ENCODE peak calls at places on chromosome 14, in nine cellular contexts. One of them, this sample, is unnamed.
A peak's percentile ranks its signal among the peaks of the same experiment; 100 is the strongest.

GRCh38 chr14:103508521-103508920 is 14.1 kb downstream of the CKB start:
- DNase-seq in lower lobe of right lung: no peak
- DNase-seq in nephron progenitor cell: no peak
- DNase-seq in HFF-Myc: no peak
- DNase-seq in GM20000: peak; percentile 3
- DNase-seq in MCF 10A: no peak
- DNase-seq in astrocyte of the spinal cord: no peak
- DNase-seq in brain microvascular endothelial cell: no peak
- DNase-seq in AG09319: no peak
- DNase-seq in this sample: no peak

GRCh38 chr14:65462411-65462810 is 49.9 kb downstream of the FUT8 start:
- DNase-seq in lower lobe of right lung: no peak
- DNase-seq in nephron progenitor cell: no peak
- DNase-seq in HFF-Myc: peak; percentile 19
- DNase-seq in GM20000: peak; percentile 53
- DNase-seq in MCF 10A: no peak
- DNase-seq in astrocyte of the spinal cord: peak; percentile 84
- DNase-seq in brain microvascular endothelial cell: peak; percentile 43
- DNase-seq in AG09319: no peak
- DNase-seq in this sample: no peak

GRCh38 chr14:102654298-102654697 is 61.8 kb downstream of the RCOR1 start:
- DNase-seq in lower lobe of right lung: no peak
- DNase-seq in nephron progenitor cell: no peak
- DNase-seq in HFF-Myc: no peak
- DNase-seq in GM20000: no peak
- DNase-seq in MCF 10A: no peak
- DNase-seq in astrocyte of the spinal cord: no peak
- DNase-seq in brain microvascular endothelial cell: no peak
- DNase-seq in AG09319: no peak
- DNase-seq in this sample: no peak

GRCh38 chr14:73888460-73888725 is 1.7 kb downstream of the ZNF410 start:
- DNase-seq in lower lobe of right lung: no peak
- DNase-seq in nephron progenitor cell: no peak
- DNase-seq in HFF-Myc: no peak
- DNase-seq in GM20000: no peak
- DNase-seq in MCF 10A: peak; percentile 19
- DNase-seq in astrocyte of the spinal cord: peak; percentile 17
- DNase-seq in brain microvascular endothelial cell: no peak
- DNase-seq in AG09319: no peak
- DNase-seq in this sample: no peak

GRCh38 chr14:106115401-106115800 is 589.0 kb downstream of the TMEM121 start:
- DNase-seq in lower lobe of right lung: no peak
- DNase-seq in nephron progenitor cell: no peak
- DNase-seq in HFF-Myc: no peak
- DNase-seq in GM20000: no peak
- DNase-seq in MCF 10A: no peak
- DNase-seq in astrocyte of the spinal cord: no peak
- DNase-seq in brain microvascular endothelial cell: no peak
- DNase-seq in AG09319: no peak
- DNase-seq in this sample: no peak

GRCh38 chr14:49173765-49174373 is 412.3 kb downstream of the RPS29 start:
- DNase-seq in lower lobe of right lung: no peak
- DNase-seq in nephron progenitor cell: peak; percentile 73
- DNase-seq in HFF-Myc: peak; percentile 27
- DNase-seq in GM20000: peak; percentile 34
- DNase-seq in MCF 10A: peak; percentile 75
- DNase-seq in astrocyte of the spinal cord: peak; percentile 66
- DNase-seq in brain microvascular endothelial cell: peak; percentile 77
- DNase-seq in AG09319: peak; percentile 20
- DNase-seq in this sample: no peak

GRCh38 chr14:52922656-52923055 is 28.2 kb downstream of the FERMT2 start:
- DNase-seq in lower lobe of right lung: no peak
- DNase-seq in nephron progenitor cell: no peak
- DNase-seq in HFF-Myc: no peak
- DNase-seq in GM20000: no peak
- DNase-seq in MCF 10A: peak; percentile 47
- DNase-seq in astrocyte of the spinal cord: peak; percentile 64
- DNase-seq in brain microvascular endothelial cell: no peak
- DNase-seq in AG09319: no peak
- DNase-seq in this sample: no peak

GRCh38 chr14:73125169-73125588 is 11.1 kb upstream of the PSEN1 start:
- DNase-seq in lower lobe of right lung: no peak
- DNase-seq in nephron progenitor cell: no peak
- DNase-seq in HFF-Myc: no peak
- DNase-seq in GM20000: no peak
- DNase-seq in MCF 10A: no peak
- DNase-seq in astrocyte of the spinal cord: peak; percentile 14
- DNase-seq in brain microvascular endothelial cell: no peak
- DNase-seq in AG09319: no peak
- DNase-seq in this sample: peak; percentile 57

GRCh38 chr14:77988966-77989365 is 181.2 kb upstream of the NRXN3 start:
- DNase-seq in lower lobe of right lung: no peak
- DNase-seq in nephron progenitor cell: no peak
- DNase-seq in HFF-Myc: peak; percentile 57
- DNase-seq in GM20000: no peak
- DNase-seq in MCF 10A: peak; percentile 29
- DNase-seq in astrocyte of the spinal cord: peak; percentile 94
- DNase-seq in brain microvascular endothelial cell: peak; percentile 70
- DNase-seq in AG09319: no peak
- DNase-seq in this sample: peak; percentile 48

GRCh38 chr14:105439710-105440553 is 20.3 kb downstream of the MTA1 start:
- DNase-seq in lower lobe of right lung: peak; percentile 40
- DNase-seq in nephron progenitor cell: no peak
- DNase-seq in HFF-Myc: no peak
- DNase-seq in GM20000: no peak
- DNase-seq in MCF 10A: peak; percentile 57
- DNase-seq in astrocyte of the spinal cord: no peak
- DNase-seq in brain microvascular endothelial cell: no peak
- DNase-seq in AG09319: no peak
- DNase-seq in this sample: no peak

GRCh38 chr14:83096092-83096491 is 1562.4 kb upstream of the SEL1L start:
- DNase-seq in lower lobe of right lung: no peak
- DNase-seq in nephron progenitor cell: no peak
- DNase-seq in HFF-Myc: no peak
- DNase-seq in GM20000: no peak
- DNase-seq in MCF 10A: peak; percentile 11
- DNase-seq in astrocyte of the spinal cord: peak; percentile 7
- DNase-seq in brain microvascular endothelial cell: no peak
- DNase-seq in AG09319: no peak
- DNase-seq in this sample: no peak

GRCh38 chr14:100679707-100680438 is 46.8 kb upstream of the DLK1 start:
- DNase-seq in lower lobe of right lung: no peak
- DNase-seq in nephron progenitor cell: no peak
- DNase-seq in HFF-Myc: peak; percentile 80
- DNase-seq in GM20000: no peak
- DNase-seq in MCF 10A: no peak
- DNase-seq in astrocyte of the spinal cord: peak; percentile 91
- DNase-seq in brain microvascular endothelial cell: peak; percentile 83
- DNase-seq in AG09319: peak; percentile 60
- DNase-seq in this sample: peak; percentile 91
- TF ChIP-seq CTCF in lower lobe of right lung: no peak
- TF ChIP-seq CTCF in nephron progenitor cell: no peak
- TF ChIP-seq CTCF in HFF-Myc: peak; percentile 29
- TF ChIP-seq CTCF in GM20000: no peak
- TF ChIP-seq CTCF in MCF 10A: no peak
- TF ChIP-seq CTCF in astrocyte of the spinal cord: peak; percentile 19
- TF ChIP-seq CTCF in brain microvascular endothelial cell: peak; percentile 47
- TF ChIP-seq CTCF in AG09319: peak; percentile 43
- TF ChIP-seq CTCF in this sample: peak; percentile 51

GRCh38 chr14:21091784-21092146 is 6.7 kb downstream of the ZNF219 start:
- DNase-seq in lower lobe of right lung: no peak
- DNase-seq in nephron progenitor cell: no peak
- DNase-seq in HFF-Myc: no peak
- DNase-seq in GM20000: no peak
- DNase-seq in MCF 10A: no peak
- DNase-seq in astrocyte of the spinal cord: no peak
- DNase-seq in brain microvascular endothelial cell: no peak
- DNase-seq in AG09319: no peak
- DNase-seq in this sample: no peak

GRCh38 chr14:21090940-21091663 is 7.4 kb downstream of the ZNF219 start:
- DNase-seq in lower lobe of right lung: no peak
- DNase-seq in nephron progenitor cell: no peak
- DNase-seq in HFF-Myc: no peak
- DNase-seq in GM20000: no peak
- DNase-seq in MCF 10A: no peak
- DNase-seq in astrocyte of the spinal cord: no peak
- DNase-seq in brain microvascular endothelial cell: no peak
- DNase-seq in AG09319: no peak
- DNase-seq in this sample: no peak

GRCh38 chr14:21089271-21089670 is 9.2 kb downstream of the ZNF219 start:
- DNase-seq in lower lobe of right lung: no peak
- DNase-seq in nephron progenitor cell: no peak
- DNase-seq in HFF-Myc: no peak
- DNase-seq in GM20000: no peak
- DNase-seq in MCF 10A: no peak
- DNase-seq in astrocyte of the spinal cord: no peak
- DNase-seq in brain microvascular endothelial cell: no peak
- DNase-seq in AG09319: no peak
- DNase-seq in this sample: no peak

GRCh38 chr14:21089877-21090193 is 8.6 kb downstream of the ZNF219 start:
- DNase-seq in lower lobe of right lung: no peak
- DNase-seq in nephron progenitor cell: no peak
- DNase-seq in HFF-Myc: no peak
- DNase-seq in GM20000: no peak
- DNase-seq in MCF 10A: no peak
- DNase-seq in astrocyte of the spinal cord: no peak
- DNase-seq in brain microvascular endothelial cell: no peak
- DNase-seq in AG09319: no peak
- DNase-seq in this sample: no peak

DNA sequence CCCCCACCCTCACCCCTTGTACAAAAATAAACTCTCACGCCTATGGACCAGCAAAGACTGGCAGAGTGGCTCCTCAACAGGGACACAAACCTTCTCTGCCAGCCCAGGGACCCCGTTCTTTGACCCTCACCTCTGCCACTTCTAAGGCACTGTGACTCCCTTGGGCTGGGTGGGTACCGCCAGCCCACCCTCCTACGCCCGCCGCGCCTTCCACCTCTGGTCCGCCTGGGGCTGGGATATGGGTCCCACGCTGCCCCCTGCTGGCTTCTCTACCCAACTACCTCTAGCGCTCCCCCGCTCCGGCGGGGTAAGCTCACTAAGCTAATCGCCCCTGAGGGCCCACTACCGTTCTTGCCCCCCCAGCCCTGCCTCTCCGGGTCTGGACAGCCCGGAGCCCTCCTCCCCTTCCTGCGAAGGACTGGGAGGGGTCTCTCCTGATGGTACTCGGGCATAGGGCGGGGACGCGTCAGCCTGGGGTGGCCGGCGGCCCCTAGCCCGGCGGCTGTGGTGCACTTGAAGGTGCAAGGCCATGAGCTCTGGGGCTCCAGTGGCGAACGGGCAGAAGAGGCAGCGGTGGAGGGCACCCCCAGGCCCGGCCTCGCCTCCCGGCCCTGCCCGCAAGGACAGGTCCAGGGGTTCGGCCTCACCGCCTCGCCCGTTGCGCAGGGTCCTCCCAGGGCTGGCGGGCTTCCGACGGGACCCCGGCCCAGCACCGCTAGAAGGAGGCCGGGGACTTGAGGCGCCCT is 8.1 kb downstream of the ZNF219 start:
- DNase-seq in lower lobe of right lung: peak; percentile 64
- DNase-seq in nephron progenitor cell: peak; percentile 64
- DNase-seq in HFF-Myc: no peak
- DNase-seq in GM20000: no peak
- DNase-seq in MCF 10A: no peak
- DNase-seq in astrocyte of the spinal cord: no peak
- DNase-seq in brain microvascular endothelial cell: no peak
- DNase-seq in AG09319: no peak
- DNase-seq in this sample: no peak
- TF ChIP-seq CTCF in lower lobe of right lung: peak; percentile 52
- TF ChIP-seq CTCF in nephron progenitor cell: peak; percentile 52
- TF ChIP-seq CTCF in HFF-Myc: peak; percentile 58
- TF ChIP-seq CTCF in GM20000: peak; percentile 16
- TF ChIP-seq CTCF in MCF 10A: peak; percentile 59
- TF ChIP-seq CTCF in astrocyte of the spinal cord: peak; percentile 60
- TF ChIP-seq CTCF in brain microvascular endothelial cell: peak; percentile 75
- TF ChIP-seq CTCF in AG09319: peak; percentile 45
- TF ChIP-seq CTCF in this sample: peak; percentile 64

DNA sequence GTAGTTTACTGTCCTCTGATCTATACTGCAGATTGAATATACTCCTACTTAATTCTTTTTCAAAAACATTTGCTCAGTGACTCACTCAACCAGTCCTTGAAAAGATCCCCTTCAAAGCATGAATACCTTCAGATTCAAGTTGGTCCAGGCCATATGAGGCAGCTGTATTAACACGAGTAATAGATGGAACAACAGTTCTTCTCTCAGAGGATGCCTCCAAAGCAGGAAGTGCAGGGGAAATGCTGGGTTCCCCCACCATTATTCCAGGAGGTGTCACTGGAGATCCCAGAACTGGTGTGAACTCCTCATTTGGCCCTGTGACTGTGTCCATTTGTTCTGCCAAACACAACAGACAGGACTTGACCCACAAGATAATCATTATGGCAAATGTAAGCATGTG is 20.6 kb downstream of the ARMH4 start:
- DNase-seq in lower lobe of right lung: no peak
- DNase-seq in nephron progenitor cell: no peak
- DNase-seq in HFF-Myc: no peak
- DNase-seq in GM20000: no peak
- DNase-seq in MCF 10A: no peak
- DNase-seq in astrocyte of the spinal cord: peak; percentile 34
- DNase-seq in brain microvascular endothelial cell: peak; percentile 8
- DNase-seq in AG09319: no peak
- DNase-seq in this sample: no peak
- TF ChIP-seq CTCF in lower lobe of right lung: no peak
- TF ChIP-seq CTCF in nephron progenitor cell: no peak
- TF ChIP-seq CTCF in HFF-Myc: no peak
- TF ChIP-seq CTCF in GM20000: no peak
- TF ChIP-seq CTCF in MCF 10A: no peak
- TF ChIP-seq CTCF in astrocyte of the spinal cord: no peak
- TF ChIP-seq CTCF in brain microvascular endothelial cell: peak; percentile 9
- TF ChIP-seq CTCF in AG09319: no peak
- TF ChIP-seq CTCF in this sample: peak; percentile 10

DNA sequence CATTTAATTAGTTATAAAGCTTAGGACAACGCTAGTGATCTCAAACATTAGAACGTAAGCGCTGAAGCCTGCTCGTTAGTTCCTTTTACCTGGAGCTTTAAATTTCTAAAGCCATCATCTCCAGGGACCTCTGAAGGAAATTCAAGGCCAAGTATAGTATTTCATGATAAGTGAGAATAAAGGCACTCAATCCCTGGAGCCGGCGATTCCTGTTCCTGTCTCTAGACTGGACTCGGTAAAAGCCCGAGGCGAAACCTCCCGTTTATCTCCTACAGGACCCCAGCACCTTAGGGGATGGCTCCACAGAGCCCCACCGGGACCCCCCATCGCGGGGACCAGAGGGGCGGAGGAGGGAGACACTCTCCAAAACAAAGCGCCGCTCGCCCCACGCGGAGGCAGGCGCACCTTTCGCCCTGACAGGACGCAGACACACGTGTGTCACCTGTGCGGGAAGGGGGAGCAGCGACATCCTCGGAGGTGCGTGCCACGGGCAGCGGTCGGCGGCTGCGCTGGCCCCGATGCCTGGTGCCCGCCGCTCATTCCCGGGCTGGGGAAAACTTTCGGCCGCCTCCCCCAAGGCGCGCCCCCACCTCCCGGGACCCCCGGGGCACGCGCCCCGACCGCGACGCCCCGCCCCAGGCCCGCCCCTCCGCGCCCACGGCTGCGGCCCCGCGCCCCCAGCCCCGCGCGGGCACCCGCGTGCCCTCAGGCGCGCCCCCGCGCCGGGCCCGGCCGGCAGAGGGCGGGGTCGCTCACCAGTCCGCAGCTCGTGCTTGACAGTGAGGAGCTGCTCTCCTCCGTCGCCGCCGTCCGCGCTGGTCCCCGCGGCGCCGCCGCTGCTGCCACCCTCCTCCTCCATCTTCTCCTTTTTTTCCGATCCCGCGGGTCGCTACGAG is 617 bp downstream of the RPS6KA5 start:
- DNase-seq in lower lobe of right lung: peak; percentile 70
- DNase-seq in nephron progenitor cell: peak; percentile 72
- DNase-seq in HFF-Myc: no peak
- DNase-seq in GM20000: peak; percentile 80
- DNase-seq in MCF 10A: peak; percentile 21
- DNase-seq in astrocyte of the spinal cord: no peak
- DNase-seq in brain microvascular endothelial cell: peak; percentile 1
- DNase-seq in AG09319: no peak
- DNase-seq in this sample: no peak
- TF ChIP-seq CTCF in lower lobe of right lung: no peak
- TF ChIP-seq CTCF in nephron progenitor cell: no peak
- TF ChIP-seq CTCF in HFF-Myc: peak; percentile 2
- TF ChIP-seq CTCF in GM20000: peak; percentile 12
- TF ChIP-seq CTCF in MCF 10A: peak; percentile 16
- TF ChIP-seq CTCF in astrocyte of the spinal cord: no peak
- TF ChIP-seq CTCF in brain microvascular endothelial cell: no peak
- TF ChIP-seq CTCF in AG09319: no peak
- TF ChIP-seq CTCF in this sample: peak; percentile 37

This sample was measured in osteocyte.